ENCODE peak calls at places on chromosomes 5 and 9, in seven cellular contexts. T, M, Q, V, C, O and Y are unnamed samples. For H3F3A and H3K4me1, the result is how much of the 10 kb centered on the place peaks cover.

GRCh38 chr5:152505442-152506042 is 100.5 kb upstream of the NMUR2 start:
- DNase-seq in T (peak), M (peak), Q (peak), V (peak), C (peak), O (peak), Y (peak)

GRCh38 chr9:109212768-109213167 is 45.7 kb upstream of the FRRS1L start:
- DNase-seq in T (no peak), M (no peak), Q (no peak), V (no peak), C (no peak), O (no peak), Y (no peak)

GRCh38 chr9:20066120-20066519 is 277.3 kb upstream of the SLC24A2 start:
- DNase-seq in T (no peak), M (no peak), Q (no peak), V (no peak), C (no peak), O (no peak), Y (no peak)

GRCh38 chr5:125564336-125564975 is 818.0 kb upstream of the ZNF608 start:
- DNase-seq in T (no peak), M (no peak), Q (no peak), V (no peak), C (no peak), O (no peak), Y (no peak)

GRCh38 chr9:133125706-133126696 is 5.0 kb upstream of the RALGDS start:
- DNase-seq in T (no peak), M (peak), Q (no peak), V (no peak), C (no peak), O (peak), Y (no peak)

GRCh38 chr9:16384993-16385392 is 485.5 kb downstream of the BNC2 start:
- DNase-seq in T (no peak), M (no peak), Q (no peak), V (no peak), C (no peak), O (no peak), Y (no peak)

GRCh38 chr9:95574176-95574575 is 57.4 kb upstream of the PTCH1 start:
- DNase-seq in T (no peak), M (no peak), Q (no peak), V (no peak), C (no peak), O (no peak), Y (no peak)

GRCh38 chr5:87912419-87912818 is 356.2 kb downstream of the TMEM161B start:
- DNase-seq in T (no peak), M (no peak), Q (no peak), V (peak), C (no peak), O (no peak), Y (no peak)

GRCh38 chr5:165497707-165498106 is 1992.3 kb downstream of the MAT2B start:
- DNase-seq in T (peak), M (peak), Q (no peak), V (peak), C (peak), O (peak), Y (peak)

GRCh38 chr5:107217721-107218130 is 453.0 kb downstream of the EFNA5 start:
- DNase-seq in T (no peak), M (no peak), Q (peak), V (peak), C (no peak), O (no peak), Y (no peak)

GRCh38 chr9:117523531-117524153 is 108.8 kb upstream of the ASTN2 start:
- DNase-seq in T (no peak), M (no peak), Q (no peak), V (no peak), C (no peak), O (no peak), Y (no peak)

GRCh38 chr9:106218854-106219253 is 524.5 kb downstream of the TMEM38B start:
- DNase-seq in T (no peak), M (no peak), Q (no peak), V (peak), C (no peak), O (no peak), Y (peak)

GRCh38 chr9:3750311-3750710 is 224.5 kb upstream of the RFX3 start:
- DNase-seq in T (no peak), M (no peak), Q (no peak), V (no peak), C (no peak), O (no peak), Y (no peak)

GRCh38 chr9:37936965-37937364 is 33.0 kb upstream of the SLC25A51 start:
- DNase-seq in T (peak), M (peak), Q (no peak), V (no peak), C (no peak), O (peak), Y (no peak)

GRCh38 chr9:19255821-19256220 is 25.3 kb downstream of the DENND4C start:
- DNase-seq in T (no peak), M (no peak), Q (no peak), V (no peak), C (no peak), O (no peak), Y (no peak)

GRCh38 chr5:95631991-95632675 is 12.2 kb downstream of the GPR150 start:
- DNase-seq in T (no peak), M (no peak), Q (no peak), V (peak), C (no peak), O (peak), Y (peak)

GRCh38 chr5:172852490-172853354 is 18.7 kb downstream of the ERGIC1 start:
- DNase-seq in T (no peak), M (no peak), Q (no peak), V (no peak), C (no peak), O (peak), Y (no peak)

GRCh38 chr5:148186248-148187003 is 16.4 kb upstream of the SPINK6 start:
- DNase-seq in T (no peak), M (no peak), Q (peak), V (peak), C (no peak), O (peak), Y (peak)

GRCh38 chr5:94429566-94429965 is 188.8 kb downstream of the KIAA0825 start:
- DNase-seq in T (no peak), M (no peak), Q (no peak), V (no peak), C (no peak), O (no peak), Y (no peak)

GRCh38 chr5:10460252-10460906 is 18.7 kb downstream of the ROPN1L start:
- DNase-seq in T (no peak), M (peak), Q (no peak), V (peak), C (no peak), O (peak), Y (no peak)

GRCh38 chr9:31542384-31543055 is 841.9 kb upstream of the ACO1 start:
- DNase-seq in T (peak), M (peak), Q (peak), V (no peak), C (peak), O (peak), Y (peak)

GRCh38 chr5:5183192-5183699 is 43.1 kb downstream of the ADAMTS16 start:
- DNase-seq in T (peak), M (no peak), Q (no peak), V (no peak), C (peak), O (no peak), Y (no peak)

GRCh38 chr5:56212127-56212879 is 20.8 kb downstream of the ANKRD55 start:
- DNase-seq in T (no peak), M (no peak), Q (peak), V (no peak), C (no peak), O (no peak), Y (no peak)

GRCh38 chr5:14123974-14124482 is 19.1 kb upstream of the TRIO start:
- DNase-seq in T (no peak), M (no peak), Q (no peak), V (no peak), C (no peak), O (no peak), Y (no peak)

GRCh38 chr9:126125577-126125976 is 201.1 kb upstream of the MVB12B start:
- DNase-seq in T (no peak), M (no peak), Q (no peak), V (peak), C (no peak), O (no peak), Y (no peak)

GRCh38 chr9:118612201-118612600 is 757.0 kb downstream of the BRINP1 start:
- DNase-seq in T (no peak), M (no peak), Q (no peak), V (no peak), C (no peak), O (no peak), Y (no peak)

GRCh38 chr5:32444946-32445758 is 612 bp upstream of the ZFR start:
- DNase-seq in T (peak), M (peak), Q (no peak), V (no peak), C (peak), O (no peak), Y (no peak)

GRCh38 chr5:54063817-54064216 is 246.6 kb downstream of the ARL15 start:
- DNase-seq in T (no peak), M (no peak), Q (no peak), V (no peak), C (no peak), O (peak), Y (no peak)

GRCh38 chr5:135448071-135448704 is 1.0 kb upstream of the DCANP1 start:
- DNase-seq in T (no peak), M (no peak), Q (no peak), V (no peak), C (peak), O (no peak), Y (no peak)

GRCh38 chr9:130331573-130331972 is 66.0 kb downstream of the HMCN2 start:
- DNase-seq in T (peak), M (no peak), Q (no peak), V (no peak), C (peak), O (peak), Y (no peak)

GRCh38 chr5:125410501-125411162 is 664.2 kb upstream of the ZNF608 start:
- DNase-seq in T (no peak), M (peak), Q (peak), V (peak), C (no peak), O (peak), Y (no peak)

GRCh38 chr9:25003686-25004085 is 458.0 kb upstream of the IZUMO3 start:
- DNase-seq in T (peak), M (no peak), Q (no peak), V (no peak), C (peak), O (no peak), Y (no peak)

GRCh38 chr5:175718401-175719108 is 60.7 kb downstream of the HRH2 start:
- DNase-seq in T (peak), M (no peak), Q (no peak), V (peak), C (peak), O (peak), Y (peak)

GRCh38 chr5:14901462-14902051 is 30.0 kb upstream of the ANKH start:
- DNase-seq in T (no peak), M (peak), Q (no peak), V (no peak), C (no peak), O (peak), Y (no peak)

GRCh38 chr5:170195876-170196275 is 36.9 kb upstream of the C5orf58 start:
- DNase-seq in T (peak), M (no peak), Q (no peak), V (no peak), C (no peak), O (no peak), Y (no peak)

GRCh38 chr5:119339965-119340364 is 15.9 kb upstream of the TNFAIP8 start:
- DNase-seq in T (no peak), M (no peak), Q (no peak), V (no peak), C (no peak), O (no peak), Y (peak)
- H3F3A ChIP-seq in T (under half), M (under half), Q (under half), V (under half), C (under half), O (under half), Y (half or more)

GRCh38 chr9:114427644-114428043 is 39.9 kb upstream of the AKNA start:
- DNase-seq in T (no peak), M (no peak), Q (no peak), V (no peak), C (no peak), O (no peak), Y (no peak)

GRCh38 chr9:114425126-114425525 is 37.3 kb upstream of the AKNA start:
- DNase-seq in T (no peak), M (no peak), Q (no peak), V (no peak), C (no peak), O (no peak), Y (no peak)

GRCh38 chr9:114424126-114424525 is 36.3 kb upstream of the AKNA start:
- DNase-seq in T (no peak), M (no peak), Q (no peak), V (no peak), C (no peak), O (no peak), Y (no peak)

GRCh38 chr9:114428466-114428865 is 40.7 kb upstream of the AKNA start:
- DNase-seq in T (no peak), M (no peak), Q (no peak), V (no peak), C (no peak), O (no peak), Y (no peak)

GRCh38 chr9:114426046-114426948 is 38.5 kb upstream of the AKNA start:
- DNase-seq in T (no peak), M (no peak), Q (no peak), V (no peak), C (no peak), O (no peak), Y (no peak)
- H3K4me1 ChIP-seq in T (under half), M (under half), Q (under half), V (under half), C (under half), O (under half), Y (under half)

DNA sequence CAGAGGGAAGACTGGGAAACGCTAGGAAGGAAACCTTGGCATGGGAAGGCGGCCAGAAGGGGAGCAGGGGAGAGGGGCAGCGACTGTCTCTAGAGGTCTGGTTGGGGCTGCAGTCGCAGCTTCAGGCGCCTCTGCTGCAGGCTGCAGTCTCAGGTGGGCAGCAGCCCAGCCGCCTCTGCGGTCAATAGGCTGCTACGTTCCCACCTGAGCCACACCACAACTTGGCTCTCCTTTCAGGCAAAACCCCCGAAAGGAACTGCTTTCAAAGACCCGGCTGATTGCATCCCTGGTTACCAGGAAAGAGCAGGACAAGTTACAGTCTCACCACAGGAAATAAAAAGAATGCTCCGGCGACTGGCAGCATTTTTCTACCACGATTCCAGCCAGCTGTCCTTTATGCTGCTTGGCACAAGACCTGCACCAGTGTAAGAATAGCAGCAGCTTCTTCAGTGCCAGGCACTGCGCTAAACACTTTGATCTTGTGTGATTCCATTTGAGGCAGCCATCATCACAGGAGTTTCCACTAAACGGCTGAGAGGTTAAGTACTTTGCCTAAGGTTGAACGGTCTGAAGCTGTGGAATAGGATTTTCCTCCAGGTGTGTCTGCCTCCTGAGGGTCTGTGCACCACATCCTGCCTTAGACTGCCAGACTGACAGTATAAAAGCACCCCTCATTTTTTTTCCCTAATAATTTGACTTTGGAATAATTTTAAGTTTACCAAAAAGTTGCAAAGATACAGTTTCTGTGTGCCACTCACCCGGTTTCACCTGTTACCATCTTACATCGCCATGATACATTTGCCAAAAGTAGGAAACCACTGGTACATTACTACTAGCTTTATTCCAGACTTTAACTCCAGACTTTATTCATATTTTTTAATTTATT is 7.5 kb downstream of the RPS14 start:
- DNase-seq in T (no peak), M (no peak), Q (no peak), V (peak), C (peak), O (peak), Y (no peak)
- H3F3A ChIP-seq in T (half or more), M (half or more), Q (half or more), V (under half), C (half or more), O (half or more), Y (half or more)

GRCh38 chr9:136536721-136537241 is 9.1 kb downstream of the NOTCH1 start:
- DNase-seq in T (no peak), M (no peak), Q (no peak), V (no peak), C (peak), O (no peak), Y (no peak)
- H3K4me1 ChIP-seq in T (under half), M (under half), Q (under half), V (under half), C (under half), O (under half), Y (under half)

GRCh38 chr5:131384616-131385214 is 120.9 kb downstream of the CDC42SE2 start:
- DNase-seq in T (no peak), M (no peak), Q (no peak), V (no peak), C (no peak), O (peak), Y (no peak)
- H3F3A ChIP-seq in T (under half), M (under half), Q (under half), V (under half), C (under half), O (under half), Y (under half)

DNA sequence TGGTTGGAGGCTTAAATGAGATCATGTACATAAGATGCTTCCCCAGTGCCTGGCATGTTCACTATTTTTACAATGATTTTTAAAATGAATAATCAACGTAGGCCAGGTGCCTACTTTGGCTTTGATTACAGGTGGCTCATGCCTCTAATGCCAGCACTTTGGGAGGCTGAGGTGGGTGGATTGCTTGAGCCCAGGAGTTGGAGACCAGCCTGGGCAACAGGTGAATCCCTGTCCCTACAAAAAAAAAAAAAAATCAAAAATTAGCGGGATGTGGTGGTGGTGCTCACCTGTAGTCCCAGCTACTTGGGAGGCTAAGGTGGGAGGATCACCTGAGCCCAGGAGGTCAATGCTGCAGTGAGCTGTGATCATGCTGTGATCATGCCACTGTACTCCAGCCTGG is 9.2 kb downstream of the PCDH12 start:
- DNase-seq in T (no peak), M (no peak), Q (no peak), V (no peak), C (no peak), O (no peak), Y (no peak)
- H3K4me1 ChIP-seq in T (under half), M (under half), Q (under half), V (under half), C (under half), O (under half), Y (under half)

GRCh38 chr5:80184235-80185023 is 71.4 kb downstream of the SERINC5 start:
- DNase-seq in T (peak), M (no peak), Q (peak), V (peak), C (peak), O (no peak), Y (no peak)

GRCh38 chr5:80187691-80188090 is 68.2 kb downstream of the SERINC5 start:
- DNase-seq in T (no peak), M (no peak), Q (no peak), V (no peak), C (no peak), O (no peak), Y (no peak)

GRCh38 chr5:80187274-80187673 is 68.6 kb downstream of the SERINC5 start:
- DNase-seq in T (no peak), M (no peak), Q (peak), V (peak), C (no peak), O (no peak), Y (no peak)

GRCh38 chr5:80185095-80185494 is 70.8 kb downstream of the SERINC5 start:
- DNase-seq in T (no peak), M (no peak), Q (no peak), V (no peak), C (no peak), O (no peak), Y (no peak)

DNA sequence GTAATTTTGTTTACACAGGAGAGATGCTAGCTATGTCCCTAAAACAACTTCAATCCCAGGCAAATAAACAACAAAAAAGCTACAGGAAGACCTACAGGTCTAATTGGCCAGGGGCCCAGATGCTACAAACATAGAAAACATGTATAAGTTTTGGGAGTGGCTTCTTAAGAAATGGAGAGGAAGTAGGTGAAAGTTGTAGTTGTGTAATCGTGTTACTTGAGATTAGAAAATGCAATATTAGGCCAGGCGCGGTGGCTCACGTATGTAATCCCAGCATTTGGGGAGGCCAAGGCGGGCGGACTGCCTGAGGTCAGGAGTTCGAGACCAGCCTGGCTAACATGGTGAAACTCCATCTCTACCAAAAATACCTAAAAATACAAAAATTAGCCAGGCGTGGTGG is 69.2 kb downstream of the SERINC5 start:
- DNase-seq in T (no peak), M (no peak), Q (peak), V (peak), C (no peak), O (no peak), Y (no peak)
- H3F3A ChIP-seq in T (half or more), M (under half), Q (half or more), V (under half), C (under half), O (under half), Y (under half)

GRCh38 chr9:127980706-127981558 is at the start of gene EEIG1:
- DNase-seq in T (peak), M (peak), Q (peak), V (peak), C (peak), O (peak), Y (peak)
- H3K4me1 ChIP-seq in T (under half), M (under half), Q (under half), V (under half), C (under half), O (under half), Y (under half)

GRCh38 chr5:1322036-1322903 is 22.6 kb downstream of the CLPTM1L start:
- DNase-seq in T (no peak), M (no peak), Q (no peak), V (no peak), C (no peak), O (no peak), Y (no peak)
- H3F3A ChIP-seq in T (under half), M (under half), Q (under half), V (under half), C (under half), O (under half), Y (half or more)